ENCODE peak calls at places on chromosomes 16 and 17, in five cellular contexts. F is lung microvascular endothelial cell; I is effector CD4-positive, alpha-beta T cell; O is AG09319; J is SHP77. M is an unnamed sample.

GRCh38 chr17:82927661-82928601 is 88.1 kb upstream of the ZNF750 start:
- DNase-seq in O (no peak), F (no peak), I (no peak), J (no peak), M (no peak)

GRCh38 chr17:49694847-49695697 is 12.7 kb downstream of the SLC35B1 start:
- DNase-seq in J (no peak), F (peak), O (no peak), I (peak), M (no peak)

GRCh38 chr17:63476857-63477470 is at the start of gene ACE:
- DNase-seq in O (no peak), F (peak), I (no peak), J (peak), M (no peak)

GRCh38 chr17:9658593-9659211 is 13.4 kb downstream of the USP43 start:
- DNase-seq in O (peak), F (no peak), I (no peak), J (no peak), M (peak)

GRCh38 chr17:9408381-9408780 is 167.2 kb downstream of the STX8 start:
- DNase-seq in J (no peak), I (no peak), O (no peak), F (no peak), M (no peak)

GRCh38 chr16:11297492-11298142 is 16.5 kb upstream of the PRM1 start:
- DNase-seq in F (no peak), I (peak), O (peak), J (peak), M (peak)

GRCh38 chr16:21989141-21989540 is 11.8 kb downstream of the PDZD9 start:
- DNase-seq in I (no peak), F (no peak), O (no peak), J (no peak), M (peak)

GRCh38 chr16:65757064-65757463 is 609.4 kb upstream of the CDH5 start:
- DNase-seq in I (no peak), J (no peak), F (no peak), O (no peak), M (no peak)

GRCh38 chr16:88500255-88500661 is 47.2 kb downstream of the ZFPM1 start:
- DNase-seq in F (peak), O (no peak), J (no peak), I (no peak), M (no peak)

GRCh38 chr16:4924593-4925378 is 12.2 kb downstream of the PPL start:
- DNase-seq in I (no peak), J (peak), F (no peak), O (no peak), M (no peak)

GRCh38 chr16:16014329-16015224 is 65.2 kb downstream of the ABCC1 start:
- DNase-seq in J (no peak), O (no peak), I (no peak), F (peak), M (no peak)

GRCh38 chr17:20059728-20060188 is 50.6 kb downstream of the SPECC1 start:
- DNase-seq in O (no peak), I (no peak), F (no peak), J (peak), M (no peak)

GRCh38 chr16:56771558-56772279 is 41.8 kb downstream of the NUP93 start:
- DNase-seq in J (no peak), O (no peak), F (peak), I (no peak), M (no peak)

GRCh38 chr17:13321932-13322701 is 279.6 kb downstream of the HS3ST3A1 start:
- DNase-seq in I (no peak), F (no peak), O (no peak), J (no peak), M (no peak)

GRCh38 chr17:55762086-55762858 is 11.4 kb downstream of the PCTP start:
- DNase-seq in J (no peak), F (no peak), O (no peak), I (no peak), M (no peak)

M was measured in BJ.